ENCODE peak calls at places on chromosomes 5 and 9, in four cellular contexts. J is lung, D is esophagus squamous epithelium, E is lower lobe of right lung. U is an unnamed sample.

GRCh38 chr5:1438871-1439270 is 6.4 kb downstream of the SLC6A3 start:
- DNase-seq in D (no peak), J (no peak), E (no peak), U (no peak)

GRCh38 chr9:70083429-70083828 is 39.8 kb downstream of the MAMDC2 start:
- DNase-seq in D (no peak), J (no peak), E (no peak), U (no peak)

GRCh38 chr9:131097259-131097947 is 1.1 kb downstream of the AIF1L start:
- DNase-seq in J (no peak), E (no peak), D (no peak), U (no peak)

GRCh38 chr9:115035872-115036612 is 81.9 kb downstream of the TNC start:
- DNase-seq in J (no peak), E (no peak), D (no peak), U (peak)

GRCh38 chr5:132557425-132557805 is 638 bp downstream of the RAD50 start:
- DNase-seq in J (peak), D (no peak), E (peak), U (no peak)

GRCh38 chr9:111955048-111955447 is 58.4 kb downstream of the UGCG start:
- DNase-seq in D (no peak), E (no peak), J (no peak), U (no peak)

GRCh38 chr9:116979461-116979860 is 292.4 kb downstream of the TRIM32 start:
- DNase-seq in J (no peak), D (no peak), E (no peak), U (peak)

GRCh38 chr5:168765220-168766037 is 186.3 kb upstream of the PANK3 start:
- DNase-seq in J (no peak), D (no peak), E (no peak), U (no peak)

GRCh38 chr9:94627287-94627686 is 12.0 kb downstream of the FBP1 start:
- DNase-seq in D (no peak), J (no peak), E (no peak), U (no peak)

GRCh38 chr9:21144620-21145019 is 3.0 kb upstream of the IFNW1 start:
- DNase-seq in J (no peak), E (no peak), D (no peak), U (no peak)

GRCh38 chr9:33791117-33791516 is 4.2 kb upstream of the PRSS3 start:
- DNase-seq in D (no peak), J (peak), E (no peak), U (no peak)

GRCh38 chr5:18220631-18221030 is 586.4 kb downstream of the TAF11L14 start:
- DNase-seq in J (no peak), E (no peak), D (no peak), U (no peak)

GRCh38 chr9:132670359-132670815 is at the start of gene GTF3C4:
- DNase-seq in D (peak), J (peak), E (peak), U (no peak)

GRCh38 chr5:81420039-81420667 is 26.2 kb upstream of the ACOT12 start:
- DNase-seq in J (no peak), E (no peak), D (no peak), U (peak)

GRCh38 chr5:2685651-2686050 is 65.8 kb downstream of the IRX2 start:
- DNase-seq in J (peak), D (no peak), E (no peak), U (peak)

GRCh38 chr9:129677456-129677855 is 12.0 kb downstream of the PRRX2 start:
- DNase-seq in E (no peak), J (no peak), D (no peak), U (no peak)

GRCh38 chr9:129676287-129676686 is 10.8 kb downstream of the PRRX2 start:
- DNase-seq in D (no peak), E (no peak), J (no peak), U (no peak)

GRCh38 chr9:129675656-129676055 is 10.2 kb downstream of the PRRX2 start:
- DNase-seq in E (no peak), D (no peak), J (no peak), U (no peak)

GRCh38 chr9:129678844-129679243 is 13.4 kb downstream of the PRRX2 start:
- DNase-seq in D (no peak), J (no peak), E (no peak), U (no peak)

GRCh38 chr9:129676970-129677369 is 11.5 kb downstream of the PRRX2 start:
- DNase-seq in E (no peak), J (no peak), D (no peak), U (no peak)
- H3K27ac ChIP-seq in E (no peak), J (no peak), D (peak), U (no peak)

GRCh38 chr5:14374100-14374499 is 207.5 kb upstream of the OTULINL start:
- DNase-seq in D (no peak), E (no peak), J (no peak), U (peak)
- H3K27ac ChIP-seq in D (no peak), E (no peak), J (no peak), U (peak)

DNA sequence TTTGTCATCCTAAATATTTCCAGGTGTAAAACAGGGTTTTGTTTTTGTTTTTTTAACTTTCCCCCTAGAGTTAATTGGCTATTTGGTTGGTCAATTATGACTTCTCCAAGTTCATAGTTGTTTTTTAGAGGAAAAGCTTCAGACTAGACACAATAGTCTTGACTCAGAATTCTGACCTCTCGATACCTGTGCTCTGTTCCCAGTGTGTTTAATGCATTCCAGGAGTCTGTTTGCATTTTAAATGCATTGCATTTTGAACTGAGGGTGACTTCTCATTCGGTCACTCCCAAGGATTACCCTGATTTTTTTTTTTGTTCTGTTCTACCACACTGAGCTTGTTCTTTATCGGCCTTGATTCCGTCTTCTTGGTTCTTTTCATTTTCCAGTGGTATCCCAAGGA is 16.3 kb downstream of the ARHGEF28 start:
- DNase-seq in E (no peak), J (no peak), D (no peak), U (no peak)
- H3K27ac ChIP-seq in E (no peak), J (no peak), D (no peak), U (peak)

GRCh38 chr5:160029004-160029403 is 20.1 kb downstream of the TTC1 start:
- DNase-seq in E (no peak), D (no peak), J (no peak), U (no peak)

GRCh38 chr5:160036243-160036642 is 27.3 kb downstream of the TTC1 start:
- DNase-seq in D (no peak), J (no peak), E (no peak), U (no peak)

GRCh38 chr5:160029540-160030139 is 20.7 kb downstream of the TTC1 start:
- DNase-seq in D (no peak), J (no peak), E (no peak), U (no peak)

GRCh38 chr5:160033546-160034252 is 24.8 kb downstream of the TTC1 start:
- DNase-seq in E (no peak), D (no peak), J (no peak), U (no peak)

DNA sequence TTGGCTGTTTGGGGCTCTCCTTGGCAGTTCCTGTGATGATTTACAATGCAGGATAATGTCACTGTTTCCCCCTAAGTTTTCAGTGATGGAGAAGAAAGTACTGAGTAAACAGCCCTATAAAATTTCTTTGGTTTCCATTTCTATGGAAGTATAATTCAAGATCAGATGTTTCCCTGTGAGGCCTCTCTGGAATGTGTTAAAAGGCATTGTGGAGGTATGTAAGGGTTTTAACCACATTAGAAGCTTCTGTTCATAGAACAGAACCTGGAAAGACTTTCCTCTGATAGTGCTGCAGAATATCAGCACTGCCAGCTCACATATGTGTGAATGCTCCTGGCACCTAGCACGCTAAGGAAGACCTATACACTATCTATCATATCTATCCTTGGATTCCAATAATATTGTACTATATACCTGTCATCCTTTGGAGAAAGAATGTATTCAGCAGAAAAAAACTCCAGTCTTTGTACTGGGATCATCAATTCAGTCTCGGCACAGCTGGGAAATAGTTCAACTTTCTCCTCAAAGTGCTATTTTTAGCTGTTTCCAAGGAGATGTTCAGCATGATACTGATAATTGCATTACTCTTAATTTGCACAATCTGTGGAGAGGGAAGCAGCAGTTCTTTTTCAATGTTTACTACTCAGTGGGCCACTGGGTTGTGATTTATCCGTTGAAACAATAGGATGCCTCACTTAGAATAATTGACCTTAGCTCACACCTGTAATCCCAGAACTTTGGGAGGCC is 21.9 kb downstream of the TTC1 start:
- DNase-seq in D (no peak), J (no peak), E (no peak), U (no peak)
- H3K27ac ChIP-seq in D (no peak), J (no peak), E (no peak), U (no peak)

GRCh38 chr9:78857371-78858225 is 560.7 kb downstream of the PSAT1 start:
- DNase-seq in E (no peak), J (no peak), D (no peak), U (peak)

GRCh38 chr9:78856781-78857180 is 559.9 kb downstream of the PSAT1 start:
- DNase-seq in E (no peak), J (no peak), D (no peak), U (no peak)

GRCh38 chr9:78856144-78856543 is 559.2 kb downstream of the PSAT1 start:
- DNase-seq in E (no peak), D (no peak), J (no peak), U (no peak)

GRCh38 chr9:78860806-78861475 is 564.0 kb downstream of the PSAT1 start:
- DNase-seq in D (no peak), E (no peak), J (no peak), U (peak)

DNA sequence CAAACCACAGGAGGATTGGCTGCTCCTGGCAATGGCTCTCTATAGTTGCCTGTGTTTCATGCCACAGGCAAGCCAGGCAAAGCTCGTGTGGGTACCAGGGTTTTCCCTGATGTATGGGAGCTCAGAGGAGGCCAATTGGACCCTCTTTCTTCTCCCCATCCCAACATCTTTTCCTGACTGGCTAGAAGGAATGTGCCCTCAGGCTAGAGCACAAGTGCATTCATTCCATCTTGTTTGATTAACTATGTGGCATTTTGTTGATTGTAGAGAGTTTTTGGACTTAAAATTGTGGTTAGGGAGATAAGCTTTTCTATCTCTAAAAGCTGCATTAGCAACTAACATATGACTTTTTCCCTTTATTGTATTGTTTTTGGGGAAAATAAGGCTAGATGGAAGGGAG is 561.3 kb downstream of the PSAT1 start:
- DNase-seq in J (no peak), D (no peak), E (no peak), U (no peak)
- H3K27ac ChIP-seq in J (no peak), D (no peak), E (no peak), U (no peak)

GRCh38 chr5:34486160-34486765 is 169.9 kb upstream of the RAI14 start:
- DNase-seq in J (peak), D (no peak), E (peak), U (no peak)
- H3K27ac ChIP-seq in J (no peak), D (peak), E (peak), U (peak)

GRCh38 chr5:135455876-135456237 is 3.7 kb upstream of the TIFAB start:
- DNase-seq in J (no peak), E (peak), D (no peak), U (no peak)
- H3K27ac ChIP-seq in J (peak), E (peak), D (no peak), U (no peak)

GRCh38 chr5:55634204-55634785 is 77.8 kb downstream of the SLC38A9 start:
- DNase-seq in D (no peak), J (no peak), E (no peak), U (no peak)

GRCh38 chr5:55636177-55636576 is 75.9 kb downstream of the SLC38A9 start:
- DNase-seq in D (no peak), J (no peak), E (no peak), U (no peak)

GRCh38 chr5:55636711-55637110 is 75.4 kb downstream of the SLC38A9 start:
- DNase-seq in J (peak), E (no peak), D (no peak), U (no peak)

GRCh38 chr5:55634866-55635265 is 77.3 kb downstream of the SLC38A9 start:
- DNase-seq in E (no peak), J (no peak), D (no peak), U (no peak)

DNA sequence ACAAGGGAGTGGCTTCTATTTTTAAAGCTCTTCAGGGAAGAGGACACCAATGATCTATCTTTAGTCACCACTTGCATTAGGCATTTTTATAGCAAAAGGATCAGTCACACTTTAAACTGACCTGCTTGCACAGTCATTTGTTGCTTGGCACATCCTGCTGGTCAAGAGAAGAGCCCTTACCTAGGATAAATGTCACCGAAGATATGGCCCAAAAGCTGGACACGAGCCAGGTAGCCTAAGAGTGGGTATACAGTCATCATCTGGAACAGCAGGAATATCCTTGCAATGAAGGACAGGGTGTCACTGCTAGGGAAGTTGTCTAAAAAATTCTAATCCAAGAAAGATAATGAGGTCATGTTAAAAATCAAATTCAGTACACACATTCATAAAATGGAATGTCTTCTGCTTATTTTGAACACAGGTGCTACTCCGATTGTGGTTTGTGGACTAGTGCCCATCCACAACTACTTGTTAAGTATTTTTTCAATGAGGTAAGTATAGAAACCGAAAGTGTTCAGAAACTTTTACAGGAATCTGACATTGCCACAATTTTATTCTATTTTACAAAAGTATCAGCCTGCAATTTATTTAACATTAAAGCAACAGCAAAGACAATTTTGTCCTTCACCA is 78.4 kb downstream of the SLC38A9 start:
- DNase-seq in E (no peak), D (no peak), J (peak), U (no peak)
- H3K27ac ChIP-seq in E (peak), D (peak), J (peak), U (peak)

DNA sequence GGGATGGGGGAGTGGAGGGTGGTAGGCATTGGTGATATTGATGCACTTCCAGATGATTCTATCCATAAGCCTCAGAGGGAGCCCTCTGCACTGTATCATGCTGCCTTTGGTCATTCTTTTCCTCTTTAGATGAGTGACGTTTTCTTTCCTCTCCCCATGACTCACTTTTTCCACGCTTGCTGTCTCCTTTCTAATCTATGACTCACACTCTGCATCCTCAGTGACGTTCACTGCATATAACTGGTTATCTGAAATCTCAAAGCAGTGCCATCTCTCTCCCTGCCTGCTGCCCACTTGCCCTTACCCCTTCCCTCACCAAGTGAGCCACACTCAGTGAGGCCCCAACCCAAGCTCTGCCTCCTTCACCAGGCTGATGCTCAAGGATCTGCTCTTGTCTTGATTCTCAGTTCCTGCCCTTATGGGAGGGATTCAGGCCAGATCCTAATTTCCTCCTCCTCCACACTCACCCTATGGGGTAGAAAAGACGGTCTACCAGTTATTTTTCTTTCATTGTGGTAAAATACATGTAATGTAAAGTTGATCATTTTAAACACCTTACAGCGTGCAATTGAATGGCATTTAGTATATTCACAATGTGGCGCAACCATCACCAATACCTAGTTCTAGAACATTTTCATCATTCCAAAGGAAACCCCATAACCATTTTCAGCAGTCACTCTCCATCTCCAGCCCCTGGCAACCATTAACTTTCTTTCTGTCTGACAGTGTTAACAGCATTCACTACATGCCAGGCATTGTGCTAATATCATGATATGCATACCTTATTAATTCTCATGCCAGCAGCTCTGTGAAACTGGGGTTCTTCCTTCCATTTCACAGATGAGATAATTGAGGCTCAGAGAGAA is 31.8 kb downstream of the PTGS1 start:
- DNase-seq in E (no peak), J (no peak), D (no peak), U (peak)
- H3K27ac ChIP-seq in E (no peak), J (no peak), D (no peak), U (no peak)

DNA sequence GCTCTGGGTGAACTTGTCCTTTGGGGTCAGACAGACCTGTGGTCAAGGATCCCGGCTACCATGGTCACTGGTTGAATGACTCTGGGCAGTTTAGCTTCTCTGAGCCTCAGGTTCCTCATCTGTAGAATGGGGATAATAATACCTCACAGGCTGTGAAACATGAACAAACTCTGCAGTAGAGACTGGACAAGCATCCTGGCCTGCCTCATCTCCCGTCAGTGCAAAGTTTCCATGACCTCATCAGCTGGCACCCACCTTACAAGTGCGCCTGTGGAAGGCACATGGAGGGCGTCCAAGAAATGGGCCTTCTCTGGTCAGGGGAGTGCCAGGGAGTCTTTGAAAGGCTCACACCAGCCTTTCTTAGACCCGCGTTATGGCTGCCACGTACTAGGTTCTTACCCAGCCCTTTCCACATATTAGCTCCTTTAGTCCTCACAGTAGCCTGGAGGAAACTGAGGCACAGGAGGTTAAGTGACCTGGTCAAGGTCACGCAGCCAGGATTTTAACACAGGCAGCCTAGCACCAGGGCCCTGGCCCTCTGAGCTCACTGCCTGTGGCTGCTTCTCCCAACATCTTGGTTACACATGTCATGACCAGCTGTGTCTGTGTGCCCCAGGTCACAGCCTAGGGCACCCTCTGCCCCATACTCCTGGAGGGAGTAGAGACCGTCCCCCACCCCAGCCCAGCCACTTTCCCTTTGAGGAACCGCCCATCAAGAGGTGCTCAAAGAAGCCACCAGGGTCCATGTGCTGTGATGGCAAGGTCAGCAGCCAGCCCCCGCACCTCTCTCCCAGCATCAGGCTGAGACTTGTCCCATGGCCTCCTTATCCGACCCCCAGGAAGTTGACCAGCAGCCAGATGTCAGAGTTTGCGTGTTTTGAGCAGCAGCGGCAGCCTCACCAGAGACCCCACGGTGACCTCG is 39.4 kb upstream of the RPL26L1 start:
- DNase-seq in E (peak), D (no peak), J (no peak), U (no peak)
- H3K27ac ChIP-seq in E (no peak), D (peak), J (no peak), U (peak)

U was measured in epithelial cell of prostate.